ENCODE peak calls at places on chromosomes 7 and 10, in ten cellular contexts. One of them, this sample, is unnamed.

GRCh38 chr7:127588697-127589482 is 679 bp downstream of the ARF5 start:
- DNase-seq in GDM1: peak
- DNase-seq in CD4-positive, alpha-beta T cell: peak
- DNase-seq in G401: peak
- DNase-seq in naive thymus-derived CD4-positive, alpha-beta T cell: peak
- DNase-seq in Panc1: no peak
- DNase-seq in activated T-cell treated with anti-CD3 and anti-CD28 coated beads for 24 hours: no peak
- DNase-seq in neuronal stem cell: peak
- DNase-seq in anterior cingulate cortex: peak
- DNase-seq in AG04450: peak
- DNase-seq in this sample: peak

GRCh38 chr10:8279598-8279997 is 225.1 kb downstream of the GATA3 start:
- DNase-seq in GDM1: no peak
- DNase-seq in CD4-positive, alpha-beta T cell: no peak
- DNase-seq in G401: no peak
- DNase-seq in naive thymus-derived CD4-positive, alpha-beta T cell: no peak
- DNase-seq in Panc1: no peak
- DNase-seq in activated T-cell treated with anti-CD3 and anti-CD28 coated beads for 24 hours: no peak
- DNase-seq in neuronal stem cell: no peak
- DNase-seq in anterior cingulate cortex: no peak
- DNase-seq in AG04450: no peak
- DNase-seq in this sample: no peak

GRCh38 chr7:85815511-85815910 is 628.7 kb upstream of the SEMA3D start:
- DNase-seq in GDM1: no peak
- DNase-seq in CD4-positive, alpha-beta T cell: no peak
- DNase-seq in G401: no peak
- DNase-seq in naive thymus-derived CD4-positive, alpha-beta T cell: no peak
- DNase-seq in Panc1: no peak
- DNase-seq in activated T-cell treated with anti-CD3 and anti-CD28 coated beads for 24 hours: no peak
- DNase-seq in neuronal stem cell: no peak
- DNase-seq in anterior cingulate cortex: no peak
- DNase-seq in AG04450: no peak
- DNase-seq in this sample: no peak

GRCh38 chr10:128859738-128860386 is 607.2 kb upstream of the MGMT start:
- DNase-seq in GDM1: no peak
- DNase-seq in CD4-positive, alpha-beta T cell: no peak
- DNase-seq in G401: no peak
- DNase-seq in naive thymus-derived CD4-positive, alpha-beta T cell: no peak
- DNase-seq in Panc1: peak
- DNase-seq in activated T-cell treated with anti-CD3 and anti-CD28 coated beads for 24 hours: peak
- DNase-seq in neuronal stem cell: no peak
- DNase-seq in anterior cingulate cortex: no peak
- DNase-seq in AG04450: no peak
- DNase-seq in this sample: no peak

GRCh38 chr10:3933733-3934132 is 148.7 kb upstream of the KLF6 start:
- DNase-seq in GDM1: no peak
- DNase-seq in CD4-positive, alpha-beta T cell: no peak
- DNase-seq in G401: no peak
- DNase-seq in naive thymus-derived CD4-positive, alpha-beta T cell: no peak
- DNase-seq in Panc1: no peak
- DNase-seq in activated T-cell treated with anti-CD3 and anti-CD28 coated beads for 24 hours: no peak
- DNase-seq in neuronal stem cell: no peak
- DNase-seq in anterior cingulate cortex: no peak
- DNase-seq in AG04450: no peak
- DNase-seq in this sample: no peak

GRCh38 chr7:134515569-134516468 is 11.5 kb upstream of the AKR1B10 start:
- DNase-seq in GDM1: no peak
- DNase-seq in CD4-positive, alpha-beta T cell: no peak
- DNase-seq in G401: no peak
- DNase-seq in naive thymus-derived CD4-positive, alpha-beta T cell: no peak
- DNase-seq in Panc1: peak
- DNase-seq in activated T-cell treated with anti-CD3 and anti-CD28 coated beads for 24 hours: no peak
- DNase-seq in neuronal stem cell: no peak
- DNase-seq in anterior cingulate cortex: no peak
- DNase-seq in AG04450: peak
- DNase-seq in this sample: peak

GRCh38 chr7:9869566-9869965 is 1104.1 kb upstream of the PHF14 start:
- DNase-seq in GDM1: no peak
- DNase-seq in CD4-positive, alpha-beta T cell: no peak
- DNase-seq in G401: no peak
- DNase-seq in naive thymus-derived CD4-positive, alpha-beta T cell: no peak
- DNase-seq in Panc1: no peak
- DNase-seq in activated T-cell treated with anti-CD3 and anti-CD28 coated beads for 24 hours: no peak
- DNase-seq in neuronal stem cell: no peak
- DNase-seq in anterior cingulate cortex: no peak
- DNase-seq in AG04450: no peak
- DNase-seq in this sample: no peak

GRCh38 chr10:58733436-58733835 is 220.8 kb downstream of the BICC1 start:
- DNase-seq in GDM1: no peak
- DNase-seq in CD4-positive, alpha-beta T cell: no peak
- DNase-seq in G401: no peak
- DNase-seq in naive thymus-derived CD4-positive, alpha-beta T cell: no peak
- DNase-seq in Panc1: no peak
- DNase-seq in activated T-cell treated with anti-CD3 and anti-CD28 coated beads for 24 hours: no peak
- DNase-seq in neuronal stem cell: no peak
- DNase-seq in anterior cingulate cortex: no peak
- DNase-seq in AG04450: no peak
- DNase-seq in this sample: no peak

GRCh38 chr10:91194497-91195179 is 25.8 kb upstream of the PCGF5 start:
- DNase-seq in GDM1: no peak
- DNase-seq in CD4-positive, alpha-beta T cell: no peak
- DNase-seq in G401: no peak
- DNase-seq in naive thymus-derived CD4-positive, alpha-beta T cell: no peak
- DNase-seq in Panc1: no peak
- DNase-seq in activated T-cell treated with anti-CD3 and anti-CD28 coated beads for 24 hours: no peak
- DNase-seq in neuronal stem cell: no peak
- DNase-seq in anterior cingulate cortex: no peak
- DNase-seq in AG04450: no peak
- DNase-seq in this sample: no peak

GRCh38 chr10:74238031-74238431 is 87.0 kb downstream of the ADK start:
- DNase-seq in GDM1: no peak
- DNase-seq in CD4-positive, alpha-beta T cell: no peak
- DNase-seq in G401: no peak
- DNase-seq in naive thymus-derived CD4-positive, alpha-beta T cell: no peak
- DNase-seq in Panc1: no peak
- DNase-seq in activated T-cell treated with anti-CD3 and anti-CD28 coated beads for 24 hours: no peak
- DNase-seq in neuronal stem cell: no peak
- DNase-seq in anterior cingulate cortex: no peak
- DNase-seq in AG04450: no peak
- DNase-seq in this sample: no peak

GRCh38 chr10:3807221-3807927 is 22.4 kb upstream of the KLF6 start:
- DNase-seq in GDM1: no peak
- DNase-seq in CD4-positive, alpha-beta T cell: no peak
- DNase-seq in G401: peak
- DNase-seq in naive thymus-derived CD4-positive, alpha-beta T cell: no peak
- DNase-seq in Panc1: no peak
- DNase-seq in activated T-cell treated with anti-CD3 and anti-CD28 coated beads for 24 hours: no peak
- DNase-seq in neuronal stem cell: no peak
- DNase-seq in anterior cingulate cortex: no peak
- DNase-seq in AG04450: no peak
- DNase-seq in this sample: no peak

GRCh38 chr7:151249034-151249731 is 689 bp upstream of the SMARCD3 start:
- DNase-seq in GDM1: peak
- DNase-seq in CD4-positive, alpha-beta T cell: no peak
- DNase-seq in G401: peak
- DNase-seq in naive thymus-derived CD4-positive, alpha-beta T cell: no peak
- DNase-seq in Panc1: no peak
- DNase-seq in activated T-cell treated with anti-CD3 and anti-CD28 coated beads for 24 hours: no peak
- DNase-seq in neuronal stem cell: peak
- DNase-seq in anterior cingulate cortex: no peak
- DNase-seq in AG04450: no peak
- DNase-seq in this sample: peak

GRCh38 chr10:43094091-43094484 is 17.2 kb downstream of the RET start:
- DNase-seq in GDM1: no peak
- DNase-seq in CD4-positive, alpha-beta T cell: no peak
- DNase-seq in G401: no peak
- DNase-seq in naive thymus-derived CD4-positive, alpha-beta T cell: no peak
- DNase-seq in Panc1: no peak
- DNase-seq in activated T-cell treated with anti-CD3 and anti-CD28 coated beads for 24 hours: no peak
- DNase-seq in neuronal stem cell: no peak
- DNase-seq in anterior cingulate cortex: no peak
- DNase-seq in AG04450: no peak
- DNase-seq in this sample: no peak

GRCh38 chr7:139748373-139748765 is 29.4 kb downstream of the HIPK2 start:
- DNase-seq in GDM1: no peak
- DNase-seq in CD4-positive, alpha-beta T cell: no peak
- DNase-seq in G401: no peak
- DNase-seq in naive thymus-derived CD4-positive, alpha-beta T cell: no peak
- DNase-seq in Panc1: no peak
- DNase-seq in activated T-cell treated with anti-CD3 and anti-CD28 coated beads for 24 hours: no peak
- DNase-seq in neuronal stem cell: no peak
- DNase-seq in anterior cingulate cortex: no peak
- DNase-seq in AG04450: no peak
- DNase-seq in this sample: no peak

GRCh38 chr7:50667789-50668226 is 102.6 kb upstream of the DDC start:
- DNase-seq in GDM1: no peak
- DNase-seq in CD4-positive, alpha-beta T cell: no peak
- DNase-seq in G401: peak
- DNase-seq in naive thymus-derived CD4-positive, alpha-beta T cell: no peak
- DNase-seq in Panc1: no peak
- DNase-seq in activated T-cell treated with anti-CD3 and anti-CD28 coated beads for 24 hours: no peak
- DNase-seq in neuronal stem cell: no peak
- DNase-seq in anterior cingulate cortex: no peak
- DNase-seq in AG04450: no peak
- DNase-seq in this sample: no peak

GRCh38 chr10:88810196-88810961 is 7.8 kb downstream of the LIPM start:
- DNase-seq in GDM1: peak
- DNase-seq in CD4-positive, alpha-beta T cell: no peak
- DNase-seq in G401: peak
- DNase-seq in naive thymus-derived CD4-positive, alpha-beta T cell: peak
- DNase-seq in Panc1: peak
- DNase-seq in activated T-cell treated with anti-CD3 and anti-CD28 coated beads for 24 hours: peak
- DNase-seq in neuronal stem cell: peak
- DNase-seq in anterior cingulate cortex: no peak
- DNase-seq in AG04450: peak
- DNase-seq in this sample: peak

GRCh38 chr10:6115824-6116350 is 27.1 kb downstream of the RBM17 start:
- DNase-seq in GDM1: no peak
- DNase-seq in CD4-positive, alpha-beta T cell: no peak
- DNase-seq in G401: no peak
- DNase-seq in naive thymus-derived CD4-positive, alpha-beta T cell: no peak
- DNase-seq in Panc1: no peak
- DNase-seq in activated T-cell treated with anti-CD3 and anti-CD28 coated beads for 24 hours: no peak
- DNase-seq in neuronal stem cell: no peak
- DNase-seq in anterior cingulate cortex: no peak
- DNase-seq in AG04450: no peak
- DNase-seq in this sample: no peak

GRCh38 chr10:88131561-88132139 is 268.2 kb downstream of the PTEN start:
- DNase-seq in GDM1: no peak
- DNase-seq in CD4-positive, alpha-beta T cell: no peak
- DNase-seq in G401: peak
- DNase-seq in naive thymus-derived CD4-positive, alpha-beta T cell: no peak
- DNase-seq in Panc1: no peak
- DNase-seq in activated T-cell treated with anti-CD3 and anti-CD28 coated beads for 24 hours: no peak
- DNase-seq in neuronal stem cell: no peak
- DNase-seq in anterior cingulate cortex: no peak
- DNase-seq in AG04450: no peak
- DNase-seq in this sample: no peak

GRCh38 chr7:99597762-99598501 is at the start of gene TMEM225B:
- DNase-seq in GDM1: no peak
- DNase-seq in CD4-positive, alpha-beta T cell: no peak
- DNase-seq in G401: no peak
- DNase-seq in naive thymus-derived CD4-positive, alpha-beta T cell: no peak
- DNase-seq in Panc1: no peak
- DNase-seq in activated T-cell treated with anti-CD3 and anti-CD28 coated beads for 24 hours: no peak
- DNase-seq in neuronal stem cell: no peak
- DNase-seq in anterior cingulate cortex: no peak
- DNase-seq in AG04450: no peak
- DNase-seq in this sample: no peak

GRCh38 chr7:68868975-68869374 is 729.3 kb upstream of the AUTS2 start:
- DNase-seq in GDM1: no peak
- DNase-seq in CD4-positive, alpha-beta T cell: no peak
- DNase-seq in G401: peak
- DNase-seq in naive thymus-derived CD4-positive, alpha-beta T cell: no peak
- DNase-seq in Panc1: no peak
- DNase-seq in activated T-cell treated with anti-CD3 and anti-CD28 coated beads for 24 hours: no peak
- DNase-seq in neuronal stem cell: no peak
- DNase-seq in anterior cingulate cortex: no peak
- DNase-seq in AG04450: no peak
- DNase-seq in this sample: no peak

GRCh38 chr10:58896229-58896628 is 280.2 kb upstream of the PHYHIPL start:
- DNase-seq in GDM1: no peak
- DNase-seq in CD4-positive, alpha-beta T cell: no peak
- DNase-seq in G401: no peak
- DNase-seq in naive thymus-derived CD4-positive, alpha-beta T cell: no peak
- DNase-seq in Panc1: no peak
- DNase-seq in activated T-cell treated with anti-CD3 and anti-CD28 coated beads for 24 hours: no peak
- DNase-seq in neuronal stem cell: no peak
- DNase-seq in anterior cingulate cortex: no peak
- DNase-seq in AG04450: no peak
- DNase-seq in this sample: no peak

GRCh38 chr7:20132596-20132995 is 84.6 kb downstream of the MACC1 start:
- DNase-seq in GDM1: no peak
- DNase-seq in CD4-positive, alpha-beta T cell: no peak
- DNase-seq in G401: no peak
- DNase-seq in naive thymus-derived CD4-positive, alpha-beta T cell: no peak
- DNase-seq in Panc1: no peak
- DNase-seq in activated T-cell treated with anti-CD3 and anti-CD28 coated beads for 24 hours: no peak
- DNase-seq in neuronal stem cell: no peak
- DNase-seq in anterior cingulate cortex: no peak
- DNase-seq in AG04450: no peak
- DNase-seq in this sample: no peak

GRCh38 chr10:46527241-46527811 is 29.1 kb downstream of the GPRIN2 start:
- DNase-seq in GDM1: no peak
- DNase-seq in CD4-positive, alpha-beta T cell: no peak
- DNase-seq in G401: peak
- DNase-seq in naive thymus-derived CD4-positive, alpha-beta T cell: peak
- DNase-seq in Panc1: no peak
- DNase-seq in activated T-cell treated with anti-CD3 and anti-CD28 coated beads for 24 hours: no peak
- DNase-seq in neuronal stem cell: no peak
- DNase-seq in anterior cingulate cortex: no peak
- DNase-seq in AG04450: no peak
- DNase-seq in this sample: no peak

GRCh38 chr7:13050703-13051102 is 363.3 kb downstream of the ARL4A start:
- DNase-seq in GDM1: no peak
- DNase-seq in CD4-positive, alpha-beta T cell: no peak
- DNase-seq in G401: no peak
- DNase-seq in naive thymus-derived CD4-positive, alpha-beta T cell: no peak
- DNase-seq in Panc1: no peak
- DNase-seq in activated T-cell treated with anti-CD3 and anti-CD28 coated beads for 24 hours: no peak
- DNase-seq in neuronal stem cell: no peak
- DNase-seq in anterior cingulate cortex: no peak
- DNase-seq in AG04450: peak
- DNase-seq in this sample: peak

GRCh38 chr7:106112972-106113421 is 885 bp upstream of the SYPL1 start:
- DNase-seq in GDM1: no peak
- DNase-seq in CD4-positive, alpha-beta T cell: no peak
- DNase-seq in G401: peak
- DNase-seq in naive thymus-derived CD4-positive, alpha-beta T cell: no peak
- DNase-seq in Panc1: no peak
- DNase-seq in activated T-cell treated with anti-CD3 and anti-CD28 coated beads for 24 hours: no peak
- DNase-seq in neuronal stem cell: no peak
- DNase-seq in anterior cingulate cortex: no peak
- DNase-seq in AG04450: no peak
- DNase-seq in this sample: no peak

GRCh38 chr10:22702348-22702747 is 12.0 kb downstream of the PIP4K2A start:
- DNase-seq in GDM1: no peak
- DNase-seq in CD4-positive, alpha-beta T cell: no peak
- DNase-seq in G401: no peak
- DNase-seq in naive thymus-derived CD4-positive, alpha-beta T cell: no peak
- DNase-seq in Panc1: no peak
- DNase-seq in activated T-cell treated with anti-CD3 and anti-CD28 coated beads for 24 hours: no peak
- DNase-seq in neuronal stem cell: no peak
- DNase-seq in anterior cingulate cortex: no peak
- DNase-seq in AG04450: no peak
- DNase-seq in this sample: no peak

GRCh38 chr7:136116186-136116585 is 139.0 kb upstream of the MTPN start:
- DNase-seq in GDM1: no peak
- DNase-seq in CD4-positive, alpha-beta T cell: no peak
- DNase-seq in G401: no peak
- DNase-seq in naive thymus-derived CD4-positive, alpha-beta T cell: no peak
- DNase-seq in Panc1: no peak
- DNase-seq in activated T-cell treated with anti-CD3 and anti-CD28 coated beads for 24 hours: no peak
- DNase-seq in neuronal stem cell: no peak
- DNase-seq in anterior cingulate cortex: no peak
- DNase-seq in AG04450: no peak
- DNase-seq in this sample: no peak

GRCh38 chr7:102064361-102065025 is 222.2 kb upstream of the SH2B2 start:
- DNase-seq in GDM1: peak
- DNase-seq in CD4-positive, alpha-beta T cell: no peak
- DNase-seq in G401: peak
- DNase-seq in naive thymus-derived CD4-positive, alpha-beta T cell: no peak
- DNase-seq in Panc1: no peak
- DNase-seq in activated T-cell treated with anti-CD3 and anti-CD28 coated beads for 24 hours: no peak
- DNase-seq in neuronal stem cell: no peak
- DNase-seq in anterior cingulate cortex: no peak
- DNase-seq in AG04450: no peak
- DNase-seq in this sample: no peak

This sample was measured in amniotic stem cell.